ENCODE peak calls at places on chromosomes 7 and 10, in four cellular contexts. O, Y, L and I are unnamed samples.

GRCh38 chr10:69533658-69534057 is 39.6 kb downstream of the NEUROG3 start:
- DNase-seq in O (no peak), L (no peak), Y (no peak), I (no peak)

GRCh38 chr7:85564861-85565630 is 378.2 kb upstream of the SEMA3D start:
- DNase-seq in Y (no peak), O (no peak), L (peak; percentile 7), I (no peak)

GRCh38 chr10:112441520-112441919 is 5.2 kb downstream of the ZDHHC6 start:
- DNase-seq in Y (no peak), O (no peak), L (no peak), I (no peak)

GRCh38 chr7:48059706-48060105 is 24.4 kb downstream of the C7orf57 start:
- DNase-seq in L (no peak), Y (no peak), O (no peak), I (no peak)

GRCh38 chr10:100341953-100342626 is 4.9 kb upstream of the SCD start:
- DNase-seq in O (peak; percentile 4), L (peak; percentile 76), Y (peak; percentile 68), I (peak; percentile 84)

GRCh38 chr7:53397911-53398310 is 362.5 kb downstream of the POM121L12 start:
- DNase-seq in Y (no peak), L (no peak), O (no peak), I (no peak)

GRCh38 chr7:91634485-91635177 is 245.9 kb downstream of the MTERF1 start:
- DNase-seq in Y (no peak), O (no peak), L (no peak), I (no peak)

GRCh38 chr10:76649723-76650127 is 987.9 kb downstream of the KCNMA1 start:
- DNase-seq in Y (peak; percentile 51), O (no peak), L (peak; percentile 10), I (no peak)

GRCh38 chr7:29865526-29865925 is 59.2 kb downstream of the WIPF3 start:
- DNase-seq in O (no peak), L (peak; percentile 83), Y (no peak), I (no peak)

GRCh38 chr7:133718131-133718530 is 409.0 kb upstream of the LRGUK start:
- DNase-seq in L (no peak), Y (no peak), O (no peak), I (no peak)

GRCh38 chr7:114088541-114088940 is 169.7 kb upstream of the PPP1R3A start:
- DNase-seq in O (no peak), Y (no peak), L (no peak), I (no peak)

GRCh38 chr7:114087674-114088539 is 169.1 kb upstream of the PPP1R3A start:
- DNase-seq in O (no peak), Y (peak; percentile 21), L (no peak), I (peak; percentile 49)

GRCh38 chr7:114086491-114086905 is 167.7 kb upstream of the PPP1R3A start:
- DNase-seq in L (no peak), Y (peak; percentile 49), O (no peak), I (peak; percentile 48)

GRCh38 chr7:114085592-114086490 is 167.0 kb upstream of the PPP1R3A start:
- DNase-seq in O (no peak), L (peak; percentile 82), Y (peak; percentile 90), I (peak; percentile 86)

GRCh38 chr7:114086906-114087651 is 168.3 kb upstream of the PPP1R3A start:
- DNase-seq in O (no peak), Y (peak; percentile 42), L (peak; percentile 24), I (peak; percentile 35)
- H3K27me3 ChIP-seq in O (peaks cover 30% of the 10 kb centered on the region), Y (peaks cover 49% of the 10 kb centered on the region), L (peaks cover 100% of the 10 kb centered on the region), I (peaks cover 79% of the 10 kb centered on the region)

DNA sequence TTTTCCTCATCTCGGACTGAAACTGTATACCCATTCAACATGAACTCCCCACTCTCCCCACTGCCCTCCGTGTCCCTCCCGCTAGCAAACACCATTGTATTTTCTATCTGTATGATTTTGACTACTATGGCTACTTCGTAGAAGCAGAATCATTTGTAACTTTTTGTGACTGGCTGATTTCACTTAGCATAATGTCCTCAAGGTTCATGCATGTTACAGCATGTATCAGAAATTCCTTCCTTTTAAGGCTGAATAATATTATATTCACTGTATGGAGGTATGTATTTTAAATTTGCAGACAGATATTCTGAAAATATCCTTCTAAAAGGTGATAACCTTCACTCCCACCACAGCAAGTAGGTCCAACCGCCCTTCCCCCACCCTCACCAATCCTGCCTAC is 42.9 kb upstream of the MMD2 start:
- DNase-seq in O (no peak), Y (no peak), L (no peak), I (no peak)
- H3K36me3 ChIP-seq in O (peaks cover 7% of the 10 kb centered on the region), Y (no peaks in the 10 kb centered on the region), L (peaks cover 2% of the 10 kb centered on the region), I (no peaks in the 10 kb centered on the region)

DNA sequence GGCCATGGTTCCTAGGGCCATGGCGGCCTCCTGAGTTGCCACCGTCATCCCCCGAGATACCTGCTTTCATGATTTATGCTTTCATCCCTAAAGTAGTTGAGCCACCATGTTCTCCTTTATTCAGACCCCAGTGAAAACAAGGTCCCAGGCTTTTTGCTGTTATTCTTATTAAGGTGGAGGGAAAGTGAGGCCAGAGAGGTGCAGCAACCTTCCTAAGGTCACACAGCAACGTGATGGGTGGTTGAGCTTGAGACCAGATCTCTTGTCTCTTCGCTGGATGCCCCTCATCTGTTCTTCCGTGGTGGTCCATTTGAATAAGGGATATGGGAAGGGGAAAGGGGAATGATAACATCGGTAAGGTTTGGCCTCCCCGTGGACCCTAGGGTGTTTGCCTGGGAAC is 142.2 kb downstream of the C10orf105 start:
- DNase-seq in O (no peak), Y (no peak), L (no peak), I (no peak)
- H3K27me3 ChIP-seq in O (no peaks in the 10 kb centered on the region), Y (no peaks in the 10 kb centered on the region), L (no peaks in the 10 kb centered on the region), I (no peaks in the 10 kb centered on the region)

GRCh38 chr7:150329331-150330106 is 6.2 kb upstream of the ACTR3C start:
- DNase-seq in L (no peak), O (no peak), Y (no peak), I (peak; percentile 92)
- H3K36me3 ChIP-seq in L (no peaks in the 10 kb centered on the region), O (peaks cover 22% of the 10 kb centered on the region), Y (no peaks in the 10 kb centered on the region), I (peaks cover 31% of the 10 kb centered on the region)

GRCh38 chr10:22713853-22714523 is 390 bp downstream of the PIP4K2A start:
- DNase-seq in L (peak; percentile 38), Y (peak; percentile 30), O (peak; percentile 12), I (peak; percentile 74)

GRCh38 chr10:22714524-22715289 is at the start of gene PIP4K2A:
- DNase-seq in Y (peak; percentile 82), L (peak; percentile 86), O (peak; percentile 73), I (peak; percentile 87)

GRCh38 chr10:22711373-22711772 is 3.0 kb downstream of the PIP4K2A start:
- DNase-seq in L (no peak), O (no peak), Y (no peak), I (no peak)

GRCh38 chr10:22712246-22712958 is 2.0 kb downstream of the PIP4K2A start:
- DNase-seq in L (peak; percentile 54), Y (no peak), O (no peak), I (no peak)

DNA sequence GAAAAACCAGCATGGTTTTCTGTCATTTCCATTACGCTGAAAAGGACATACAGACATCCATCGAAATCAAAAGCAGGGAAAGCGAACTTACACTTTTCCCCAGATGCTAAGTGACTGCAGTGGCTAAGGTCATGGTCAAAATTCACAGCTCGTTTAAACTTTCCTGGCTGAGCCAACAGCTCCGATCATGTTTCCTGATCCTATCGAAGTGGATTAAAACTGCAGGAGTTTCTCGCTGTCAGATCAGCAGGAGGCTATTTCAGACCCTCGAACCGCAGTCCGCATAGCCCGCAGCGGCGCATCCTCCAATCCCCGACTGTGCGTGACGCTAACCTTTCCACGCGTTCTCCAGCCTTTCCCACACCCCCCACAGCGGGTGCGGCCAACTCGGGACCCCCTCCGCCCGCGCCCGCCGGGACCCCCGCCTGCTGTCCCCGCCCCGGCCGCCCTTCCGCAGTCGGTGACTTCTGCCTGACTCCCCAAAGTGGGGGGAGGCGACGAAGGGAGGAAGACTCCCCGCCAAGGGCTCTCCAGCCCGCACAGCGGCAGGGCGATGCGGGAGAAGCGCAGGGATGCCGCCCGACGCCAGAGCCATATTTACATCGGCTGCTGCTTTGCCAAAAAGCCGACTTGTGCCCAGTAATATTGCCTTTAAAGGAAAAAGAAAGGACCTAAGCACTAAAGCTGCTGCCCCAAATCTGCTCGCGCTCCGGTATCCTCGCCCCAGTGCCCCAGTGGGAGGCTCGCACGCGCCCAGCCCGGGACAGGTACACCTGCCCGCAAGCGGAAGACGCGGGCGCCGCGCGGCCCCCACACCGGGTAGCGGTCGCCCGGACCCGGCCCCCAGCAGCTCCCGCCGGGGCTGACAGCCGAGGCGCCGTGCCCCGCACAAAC is 1.2 kb downstream of the PIP4K2A start:
- DNase-seq in Y (peak; percentile 40), L (peak; percentile 31), O (peak; percentile 37), I (peak; percentile 75)
- H3K27me3 ChIP-seq in Y (no peaks in the 10 kb centered on the region), L (no peaks in the 10 kb centered on the region), O (no peaks in the 10 kb centered on the region), I (peaks cover 10% of the 10 kb centered on the region)

GRCh38 chr10:79127151-79127961 is 58.6 kb downstream of the ZMIZ1 start:
- DNase-seq in Y (peak; percentile 61), L (peak; percentile 93), O (no peak), I (peak; percentile 86)
- H3K36me3 ChIP-seq in Y (no peaks in the 10 kb centered on the region), L (peaks cover 21% of the 10 kb centered on the region), O (no peaks in the 10 kb centered on the region), I (peaks cover 2% of the 10 kb centered on the region)

GRCh38 chr7:152902870-152903860 is 143.6 kb downstream of the ACTR3B start:
- DNase-seq in Y (no peak), O (no peak), L (no peak), I (no peak)

GRCh38 chr7:152905949-152906348 is 146.4 kb downstream of the ACTR3B start:
- DNase-seq in O (no peak), L (no peak), Y (no peak), I (no peak)

GRCh38 chr7:152902054-152902453 is 142.5 kb downstream of the ACTR3B start:
- DNase-seq in L (no peak), Y (no peak), O (no peak), I (no peak)

GRCh38 chr7:152907042-152907761 is 147.7 kb downstream of the ACTR3B start:
- DNase-seq in O (no peak), Y (no peak), L (no peak), I (no peak)

DNA sequence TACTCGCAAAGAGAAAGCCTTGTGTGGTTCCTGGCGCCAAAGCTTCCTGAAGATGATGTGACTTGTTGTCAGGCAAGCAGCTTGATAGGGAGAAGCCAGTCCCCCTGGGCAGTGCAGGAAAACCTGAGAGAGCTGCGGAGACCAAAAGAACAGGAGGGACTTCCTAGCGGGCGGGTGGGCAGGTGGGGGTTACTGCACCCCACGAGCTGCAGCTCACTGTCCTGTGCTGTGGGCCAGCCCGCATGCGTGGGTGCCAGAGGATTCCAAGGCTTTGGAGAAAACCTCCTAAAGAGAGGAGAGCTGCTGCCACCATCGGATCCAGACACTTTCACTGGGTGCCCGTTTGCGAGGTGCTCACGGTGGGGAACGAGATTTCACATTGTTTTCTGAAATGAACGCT is 145.1 kb downstream of the ACTR3B start:
- DNase-seq in L (no peak), O (no peak), Y (no peak), I (no peak)
- H3K27me3 ChIP-seq in L (no peaks in the 10 kb centered on the region), O (no peaks in the 10 kb centered on the region), Y (no peaks in the 10 kb centered on the region), I (no peaks in the 10 kb centered on the region)

GRCh38 chr10:96529634-96530279 is 16.0 kb upstream of the TLL2 start:
- DNase-seq in L (no peak), O (no peak), Y (no peak), I (no peak)
- H3K36me3 ChIP-seq in L (peaks cover 27% of the 10 kb centered on the region), O (peaks cover 38% of the 10 kb centered on the region), Y (no peaks in the 10 kb centered on the region), I (peaks cover 4% of the 10 kb centered on the region)